ENCODE peak calls at places on chromosomes 5 and 9, in seven cellular contexts. E, D, J, U, Z, F and O are unnamed samples.

GRCh38 chr9:6055213-6055612 is 39.8 kb upstream of the RANBP6 start:
- DNase-seq in U (peak; percentile 68), Z (no peak), D (peak; percentile 10), F (no peak), E (peak; percentile 35), J (peak; percentile 90), O (peak; percentile 23)

GRCh38 chr5:91541696-91542095 is 158.6 kb upstream of the ARRDC3 start:
- DNase-seq in E (no peak), F (no peak), U (no peak), Z (no peak), D (no peak), J (no peak), O (no peak)

GRCh38 chr9:121861501-121862180 is 210.2 kb downstream of the DAB2IP start:
- DNase-seq in J (no peak), D (no peak), Z (no peak), U (peak; percentile 65), E (no peak), F (no peak), O (no peak)

GRCh38 chr9:112396416-112396815 is 16.5 kb downstream of the HSDL2 start:
- DNase-seq in F (no peak), E (no peak), D (no peak), Z (no peak), J (no peak), U (no peak), O (no peak)

GRCh38 chr5:129074903-129075302 is 19.6 kb upstream of the ISOC1 start:
- DNase-seq in J (peak; percentile 30), Z (no peak), D (no peak), E (no peak), U (no peak), F (no peak), O (no peak)

GRCh38 chr9:35716236-35716635 is 15.8 kb downstream of the TLN1 start:
- DNase-seq in E (no peak), D (no peak), J (no peak), Z (no peak), F (no peak), U (no peak), O (no peak)

GRCh38 chr5:152437861-152438260 is 32.8 kb upstream of the NMUR2 start:
- DNase-seq in D (no peak), Z (no peak), U (no peak), J (no peak), F (no peak), E (no peak), O (no peak)

GRCh38 chr5:346229-346935 is 24.9 kb downstream of the AHRR start:
- DNase-seq in D (no peak), J (no peak), F (no peak), Z (no peak), E (no peak), U (no peak), O (no peak)

GRCh38 chr5:178899289-178899688 is 3.6 kb downstream of the ZFP2 start:
- DNase-seq in E (no peak), U (no peak), F (no peak), Z (no peak), D (no peak), J (no peak), O (no peak)

GRCh38 chr9:98248737-98249474 is 6.5 kb downstream of the TBC1D2 start:
- DNase-seq in E (no peak), F (no peak), Z (no peak), D (no peak), U (no peak), J (peak; percentile 61), O (peak; percentile 68)

GRCh38 chr5:140322751-140323731 is 20.1 kb upstream of the PFDN1 start:
- DNase-seq in J (peak; percentile 73), Z (no peak), F (no peak), U (peak; percentile 82), D (no peak), E (no peak), O (peak; percentile 84)

GRCh38 chr5:91478096-91478495 is 95.0 kb upstream of the ARRDC3 start:
- DNase-seq in E (no peak), U (no peak), D (no peak), Z (no peak), J (no peak), F (no peak), O (no peak)